ENCODE peak calls at places on chromosomes 5 and 9, in four cellular contexts. One of them, this sample, is unnamed.

GRCh38 chr9:88578486-88579362 is 43.7 kb downstream of the NXNL2 start:
- DNase-seq in heart right ventricle: peak
- DNase-seq in HFFc6: peak
- DNase-seq in breast epithelium: peak
- DNase-seq in this sample: peak

GRCh38 chr5:172713113-172713808 is 57.7 kb downstream of the DUSP1 start:
- DNase-seq in heart right ventricle: peak
- DNase-seq in HFFc6: no peak
- DNase-seq in breast epithelium: no peak
- DNase-seq in this sample: peak

GRCh38 chr9:13513710-13514444 is 234.4 kb upstream of the MPDZ start:
- DNase-seq in heart right ventricle: peak
- DNase-seq in HFFc6: peak
- DNase-seq in breast epithelium: peak
- DNase-seq in this sample: no peak

GRCh38 chr5:87627360-87627759 is 214.6 kb upstream of the CCNH start:
- DNase-seq in heart right ventricle: no peak
- DNase-seq in HFFc6: no peak
- DNase-seq in breast epithelium: no peak
- DNase-seq in this sample: no peak

GRCh38 chr5:42507451-42508092 is 84.3 kb downstream of the GHR start:
- DNase-seq in heart right ventricle: no peak
- DNase-seq in HFFc6: no peak
- DNase-seq in breast epithelium: no peak
- DNase-seq in this sample: no peak

GRCh38 chr5:34529581-34530331 is 126.4 kb upstream of the RAI14 start:
- DNase-seq in HFFc6: no peak
- DNase-seq in heart right ventricle: no peak
- DNase-seq in breast epithelium: no peak
- DNase-seq in this sample: no peak

GRCh38 chr5:56054651-56055050 is 59.9 kb upstream of the IL6ST start:
- DNase-seq in HFFc6: no peak
- DNase-seq in breast epithelium: no peak
- DNase-seq in heart right ventricle: no peak
- DNase-seq in this sample: no peak

GRCh38 chr5:169650701-169651331 is 13.7 kb downstream of the DOCK2 start:
- DNase-seq in heart right ventricle: no peak
- DNase-seq in HFFc6: peak
- DNase-seq in breast epithelium: no peak
- DNase-seq in this sample: no peak

GRCh38 chr5:95803271-95804148 is 19.0 kb downstream of the GLRX start:
- DNase-seq in heart right ventricle: no peak
- DNase-seq in HFFc6: peak
- DNase-seq in breast epithelium: no peak
- DNase-seq in this sample: no peak

GRCh38 chr9:112571624-112572341 is 85.2 kb downstream of the KIAA1958 start:
- DNase-seq in HFFc6: no peak
- DNase-seq in breast epithelium: no peak
- DNase-seq in heart right ventricle: no peak
- DNase-seq in this sample: no peak

GRCh38 chr9:112569186-112569585 is 82.6 kb downstream of the KIAA1958 start:
- DNase-seq in HFFc6: peak
- DNase-seq in heart right ventricle: no peak
- DNase-seq in breast epithelium: no peak
- DNase-seq in this sample: no peak

GRCh38 chr9:112570731-112571167 is 84.1 kb downstream of the KIAA1958 start:
- DNase-seq in HFFc6: no peak
- DNase-seq in heart right ventricle: no peak
- DNase-seq in breast epithelium: no peak
- DNase-seq in this sample: no peak

GRCh38 chr9:112575107-112575506 is 88.5 kb downstream of the KIAA1958 start:
- DNase-seq in heart right ventricle: no peak
- DNase-seq in HFFc6: no peak
- DNase-seq in breast epithelium: no peak
- DNase-seq in this sample: no peak

GRCh38 chr9:112572416-112572815 is 85.8 kb downstream of the KIAA1958 start:
- DNase-seq in HFFc6: no peak
- DNase-seq in heart right ventricle: no peak
- DNase-seq in breast epithelium: no peak
- DNase-seq in this sample: no peak
- TF ChIP-seq CTCF in HFFc6: no peak
- TF ChIP-seq CTCF in heart right ventricle: no peak
- TF ChIP-seq CTCF in breast epithelium: no peak
- TF ChIP-seq CTCF in this sample: no peak

DNA sequence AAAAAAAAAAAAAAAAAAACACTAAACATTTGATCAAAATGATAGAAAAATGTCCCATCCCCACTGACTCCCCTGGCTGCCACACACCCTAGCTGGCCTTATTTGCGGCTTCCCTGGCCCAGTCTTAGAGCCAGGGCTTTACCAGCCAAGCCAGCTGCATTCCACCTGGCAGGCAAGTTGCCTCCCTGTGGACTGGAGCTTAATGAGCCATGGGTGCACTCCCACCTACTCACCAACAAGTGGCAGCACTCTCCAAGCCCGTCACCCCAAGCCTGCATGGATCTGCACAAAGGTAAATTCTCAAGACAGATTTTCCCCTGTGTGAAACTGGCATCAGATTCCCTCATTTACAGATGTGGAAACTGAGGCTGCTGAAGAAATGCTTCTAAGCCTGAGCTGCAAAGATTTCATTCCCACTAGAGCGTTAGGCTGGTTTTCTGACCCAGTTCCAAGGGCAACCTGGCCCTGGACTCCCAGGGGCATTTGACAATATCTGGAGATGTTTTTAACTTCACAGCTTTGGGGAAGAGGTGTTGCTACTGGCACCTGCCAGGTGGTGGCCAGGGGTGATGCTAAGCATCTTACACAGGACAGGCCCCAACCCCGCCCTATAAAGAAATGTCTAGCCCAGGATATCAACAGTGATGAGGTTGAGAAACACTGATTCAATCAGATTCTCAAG is 21.9 kb upstream of the VDAC1 start:
- DNase-seq in breast epithelium: peak
- DNase-seq in HFFc6: peak
- DNase-seq in heart right ventricle: peak
- DNase-seq in this sample: no peak
- TF ChIP-seq CTCF in breast epithelium: peak
- TF ChIP-seq CTCF in HFFc6: peak
- TF ChIP-seq CTCF in heart right ventricle: peak
- TF ChIP-seq CTCF in this sample: no peak

GRCh38 chr5:15772131-15772530 is 272.2 kb downstream of the FBXL7 start:
- DNase-seq in breast epithelium: no peak
- DNase-seq in heart right ventricle: no peak
- DNase-seq in HFFc6: no peak
- DNase-seq in this sample: no peak

GRCh38 chr5:15774632-15775031 is 274.7 kb downstream of the FBXL7 start:
- DNase-seq in HFFc6: no peak
- DNase-seq in breast epithelium: no peak
- DNase-seq in heart right ventricle: no peak
- DNase-seq in this sample: no peak

GRCh38 chr5:15763754-15764153 is 263.8 kb downstream of the FBXL7 start:
- DNase-seq in breast epithelium: no peak
- DNase-seq in heart right ventricle: no peak
- DNase-seq in HFFc6: peak
- DNase-seq in this sample: no peak

DNA sequence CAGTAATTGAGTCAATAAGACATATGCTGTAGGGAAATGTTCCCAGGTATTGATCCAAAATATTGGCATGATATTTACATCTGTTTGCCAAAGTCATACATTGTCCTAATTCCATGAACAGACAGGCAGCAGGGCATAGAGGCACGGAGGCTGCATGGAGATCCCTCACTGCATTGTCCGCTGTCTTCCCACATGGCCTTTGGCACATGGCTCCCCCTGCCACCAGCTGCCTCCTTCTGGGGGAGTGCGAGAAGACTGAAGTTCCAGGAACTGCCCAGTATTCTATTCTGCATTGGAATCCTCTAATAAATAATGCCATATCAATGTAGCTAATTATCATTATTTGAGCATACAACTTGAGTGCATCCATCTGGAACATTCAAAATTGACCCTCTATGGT is 269.0 kb downstream of the FBXL7 start:
- DNase-seq in heart right ventricle: no peak
- DNase-seq in HFFc6: no peak
- DNase-seq in breast epithelium: no peak
- DNase-seq in this sample: no peak
- TF ChIP-seq CTCF in heart right ventricle: no peak
- TF ChIP-seq CTCF in HFFc6: no peak
- TF ChIP-seq CTCF in breast epithelium: no peak
- TF ChIP-seq CTCF in this sample: no peak

GRCh38 chr5:82221020-82221419 is 57.1 kb downstream of the RPS23 start:
- DNase-seq in breast epithelium: no peak
- DNase-seq in HFFc6: no peak
- DNase-seq in heart right ventricle: no peak
- DNase-seq in this sample: no peak
- TF ChIP-seq CTCF in breast epithelium: no peak
- TF ChIP-seq CTCF in HFFc6: no peak
- TF ChIP-seq CTCF in heart right ventricle: no peak
- TF ChIP-seq CTCF in this sample: no peak

GRCh38 chr9:121445986-121446385 is 53.7 kb downstream of the GGTA1 start:
- DNase-seq in breast epithelium: no peak
- DNase-seq in HFFc6: no peak
- DNase-seq in heart right ventricle: no peak
- DNase-seq in this sample: no peak
- TF ChIP-seq CTCF in breast epithelium: no peak
- TF ChIP-seq CTCF in HFFc6: peak
- TF ChIP-seq CTCF in heart right ventricle: no peak
- TF ChIP-seq CTCF in this sample: no peak

GRCh38 chr9:36980148-36980974 is 53.7 kb downstream of the PAX5 start:
- DNase-seq in breast epithelium: no peak
- DNase-seq in HFFc6: no peak
- DNase-seq in heart right ventricle: no peak
- DNase-seq in this sample: no peak
- TF ChIP-seq CTCF in breast epithelium: no peak
- TF ChIP-seq CTCF in HFFc6: peak
- TF ChIP-seq CTCF in heart right ventricle: no peak
- TF ChIP-seq CTCF in this sample: no peak